ENCODE peak calls at places on chromosomes 1 and 21, in five cellular contexts. J, X, Z, T and G are unnamed samples. For H3K27me3, the result is how much of the 10 kb centered on the place peaks cover.

GRCh38 chr1:6724517-6725141 is 23.0 kb upstream of the DNAJC11 start:
- DNase-seq in J (no peak), X (no peak), Z (no peak), T (no peak), G (no peak)

GRCh38 chr1:26912147-26912490 is 1.7 kb downstream of the NR0B2 start:
- DNase-seq in J (no peak), X (no peak), Z (no peak), T (no peak), G (no peak)

GRCh38 chr21:43986544-43987451 is 25.3 kb upstream of the TRAPPC10 start:
- DNase-seq in J (no peak), X (no peak), Z (no peak), T (no peak), G (no peak)

GRCh38 chr21:43287974-43288755 is 119.4 kb downstream of the CRYAA start:
- DNase-seq in J (no peak), X (no peak), Z (no peak), T (no peak), G (no peak)

GRCh38 chr1:89781494-89782126 is 39.2 kb upstream of the LRRC8D start:
- DNase-seq in J (no peak), X (no peak), Z (no peak), T (no peak), G (no peak)

GRCh38 chr21:43611598-43612369 is 47.5 kb downstream of the HSF2BP start:
- DNase-seq in J (peak), X (peak), Z (peak), T (peak), G (no peak)

GRCh38 chr21:29416268-29416667 is 117.5 kb downstream of the BACH1 start:
- DNase-seq in J (no peak), X (no peak), Z (no peak), T (no peak), G (no peak)

GRCh38 chr1:30518696-30519095 is 204.7 kb downstream of the MATN1 start:
- DNase-seq in J (no peak), X (no peak), Z (no peak), T (no peak), G (no peak)

GRCh38 chr1:65075123-65075976 is 72.7 kb upstream of the AK4 start:
- DNase-seq in J (peak), X (peak), Z (peak), T (peak), G (no peak)

GRCh38 chr1:155202198-155202597 is 5.5 kb downstream of the THBS3 start:
- DNase-seq in J (no peak), X (no peak), Z (no peak), T (no peak), G (no peak)

GRCh38 chr1:167987174-167987573 is 50.3 kb upstream of the MPC2 start:
- DNase-seq in J (no peak), X (no peak), Z (no peak), T (no peak), G (no peak)

GRCh38 chr1:53132176-53132575 is 10.3 kb downstream of the SLC1A7 start:
- DNase-seq in J (no peak), X (no peak), Z (no peak), T (no peak), G (no peak)

GRCh38 chr1:53131590-53131938 is 10.9 kb downstream of the SLC1A7 start:
- DNase-seq in J (no peak), X (no peak), Z (no peak), T (no peak), G (no peak)

GRCh38 chr1:53134042-53134485 is 8.4 kb downstream of the SLC1A7 start:
- DNase-seq in J (no peak), X (no peak), Z (peak), T (no peak), G (no peak)

GRCh38 chr1:53134961-53135734 is 7.3 kb downstream of the SLC1A7 start:
- DNase-seq in J (no peak), X (no peak), Z (no peak), T (no peak), G (no peak)

GRCh38 chr1:53133261-53134041 is 9.0 kb downstream of the SLC1A7 start:
- DNase-seq in J (no peak), X (no peak), Z (no peak), T (no peak), G (no peak)
- H3K27me3 ChIP-seq in J (under half), X (under half), Z (under half), T (under half), G (under half)

GRCh38 chr1:201397675-201398074 is 1.4 kb downstream of the LAD1 start:
- DNase-seq in J (no peak), X (no peak), Z (no peak), T (no peak), G (no peak)
- H3K27me3 ChIP-seq in J (under half), X (under half), Z (under half), T (under half), G (under half)

GRCh38 chr1:17069452-17070162 is 15.8 kb upstream of the SDHB start:
- DNase-seq in J (no peak), X (no peak), Z (no peak), T (no peak), G (no peak)

GRCh38 chr1:17070163-17070525 is 16.3 kb upstream of the SDHB start:
- DNase-seq in J (no peak), X (no peak), Z (no peak), T (no peak), G (no peak)

GRCh38 chr1:17075470-17076255 is 21.8 kb upstream of the SDHB start:
- DNase-seq in J (peak), X (peak), Z (no peak), T (no peak), G (no peak)

GRCh38 chr1:17068789-17069188 is 15.0 kb upstream of the SDHB start:
- DNase-seq in J (no peak), X (no peak), Z (no peak), T (no peak), G (no peak)

GRCh38 chr1:17071794-17072193 is 18.0 kb upstream of the SDHB start:
- DNase-seq in J (no peak), X (no peak), Z (no peak), T (no peak), G (no peak)
- H3K27me3 ChIP-seq in J (under half), X (under half), Z (under half), T (under half), G (under half)

DNA sequence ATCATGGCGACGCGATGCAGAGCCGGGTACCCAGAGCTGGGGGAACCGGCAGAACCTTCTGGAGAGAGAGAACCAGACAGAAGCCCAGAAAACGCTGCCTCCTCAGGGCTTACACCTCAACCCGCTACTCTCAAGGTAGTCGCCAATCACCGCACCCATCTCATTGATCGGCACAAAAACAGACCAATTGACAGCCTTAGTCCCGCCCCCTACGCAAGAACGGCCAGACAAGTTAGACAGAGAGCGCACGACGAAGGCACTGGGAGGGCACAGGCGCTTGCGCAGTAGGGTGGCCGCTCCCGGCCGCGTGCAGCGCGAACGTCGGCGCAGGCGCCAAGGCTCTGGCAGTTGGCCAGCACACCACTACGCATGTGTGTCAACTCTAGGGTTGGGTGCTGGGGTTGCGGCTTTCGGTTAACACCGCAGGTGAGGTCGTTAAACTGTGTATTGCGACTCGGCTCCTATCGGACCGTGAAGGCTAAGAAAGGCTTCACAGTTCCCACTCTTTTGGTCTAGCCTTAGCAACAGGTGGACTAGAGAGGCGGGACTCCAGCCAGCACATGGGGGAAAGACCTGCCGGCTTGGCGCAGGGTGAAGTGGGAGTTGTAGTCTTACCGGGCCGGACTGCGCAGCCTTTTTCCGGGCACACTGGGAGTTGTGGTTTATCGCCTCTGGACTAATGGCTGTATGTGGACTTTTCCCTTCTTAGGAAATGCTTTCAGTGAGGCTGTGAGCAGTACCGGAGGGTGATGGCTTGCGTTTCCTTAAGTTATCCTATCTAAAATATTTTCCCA is at the start of the genes CCT3 and TSACC:
- DNase-seq in J (peak), X (peak), Z (peak), T (peak), G (peak)
- H3K27me3 ChIP-seq in J (under half), X (under half), Z (under half), T (under half), G (under half)